ENCODE peak calls at places on chromosome 14, in ten cellular contexts. A is H9; C is cardiac muscle cell; Z is PC-3; M is neural progenitor cell; K is psoas muscle; N is K562; U is astrocyte; Y is CD8-positive, alpha-beta memory T cell; D is NT2/D1. F is an unnamed sample. For H3K4me1 and H3K27me3, the result is how much of the 10 kb centered on the place peaks cover.

GRCh38 chr14:76292561-76292960 is 83.4 kb upstream of the ESRRB start:
- DNase-seq in A (peak), C (no peak), Z (no peak), M (no peak), K (no peak), N (no peak), U (no peak), Y (no peak), D (no peak), F (no peak)

GRCh38 chr14:87066221-87066817 is 926.7 kb downstream of the GALC start:
- DNase-seq in A (no peak), C (peak), Z (peak), M (no peak), K (no peak), N (no peak), U (no peak), Y (no peak), D (no peak), F (peak)

GRCh38 chr14:24256960-24257359 is 6.0 kb downstream of the TGM1 start:
- DNase-seq in A (no peak), C (no peak), Z (no peak), M (no peak), K (no peak), N (no peak), U (no peak), Y (no peak), D (no peak), F (no peak)

GRCh38 chr14:37034410-37035285 is 137.8 kb downstream of the SLC25A21 start:
- DNase-seq in A (no peak), C (no peak), Z (no peak), M (no peak), K (no peak), N (no peak), U (peak), Y (no peak), D (no peak), F (peak)

GRCh38 chr14:54603362-54603761 is 36.4 kb downstream of the SAMD4A start:
- DNase-seq in A (no peak), C (no peak), Z (peak), M (no peak), K (no peak), N (no peak), U (peak), Y (no peak), D (no peak), F (peak)

GRCh38 chr14:104797112-104798044 is 1.8 kb upstream of the AKT1 start:
- DNase-seq in A (no peak), C (peak), Z (no peak), M (peak), K (peak), N (no peak), U (no peak), Y (no peak), D (no peak), F (no peak)

GRCh38 chr14:81416233-81416927 is 16.3 kb upstream of the STON2 start:
- DNase-seq in A (no peak), C (no peak), Z (no peak), M (no peak), K (no peak), N (no peak), U (no peak), Y (no peak), D (no peak), F (no peak)

GRCh38 chr14:76050797-76051392 is 65.3 kb downstream of the IFT43 start:
- DNase-seq in A (no peak), C (peak), Z (peak), M (peak), K (no peak), N (peak), U (peak), Y (peak), D (peak), F (peak)

GRCh38 chr14:95507174-95507573 is 9.3 kb downstream of the SYNE3 start:
- DNase-seq in A (no peak), C (no peak), Z (peak), M (no peak), K (peak), N (peak), U (peak), Y (no peak), D (no peak), F (no peak)

GRCh38 chr14:63388766-63389431 is 70.2 kb upstream of the GPHB5 start:
- DNase-seq in A (peak), C (peak), Z (peak), M (peak), K (peak), N (peak), U (peak), Y (peak), D (peak), F (peak)

GRCh38 chr14:102955636-102956035 is 33.2 kb downstream of the AMN start:
- DNase-seq in A (no peak), C (no peak), Z (no peak), M (no peak), K (no peak), N (no peak), U (no peak), Y (no peak), D (no peak), F (no peak)

GRCh38 chr14:55103005-55103640 is 25.9 kb upstream of the LGALS3 start:
- DNase-seq in A (peak), C (peak), Z (peak), M (peak), K (peak), N (peak), U (peak), Y (peak), D (peak), F (peak)

GRCh38 chr14:34489324-34489723 is 27.3 kb upstream of the SPTSSA start:
- DNase-seq in A (no peak), C (no peak), Z (peak), M (no peak), K (no peak), N (no peak), U (no peak), Y (no peak), D (no peak), F (no peak)

GRCh38 chr14:87254331-87254730 is 738.7 kb downstream of the GALC start:
- DNase-seq in A (no peak), C (no peak), Z (no peak), M (no peak), K (no peak), N (no peak), U (no peak), Y (no peak), D (no peak), F (no peak)

GRCh38 chr14:102671410-102671809 is 79.0 kb downstream of the RCOR1 start:
- DNase-seq in A (no peak), C (no peak), Z (no peak), M (no peak), K (no peak), N (no peak), U (no peak), Y (no peak), D (no peak), F (no peak)

GRCh38 chr14:103654619-103655018 is 25.6 kb downstream of the KLC1 start:
- DNase-seq in A (no peak), C (no peak), Z (no peak), M (no peak), K (no peak), N (no peak), U (no peak), Y (no peak), D (no peak), F (no peak)

GRCh38 chr14:22026527-22026926 is 352.9 kb upstream of the OR4E1 start:
- DNase-seq in A (no peak), C (no peak), Z (peak), M (no peak), K (no peak), N (no peak), U (no peak), Y (no peak), D (no peak), F (no peak)

GRCh38 chr14:23354990-23355389 is 2.3 kb upstream of the SLC22A17 start:
- DNase-seq in A (no peak), C (no peak), Z (no peak), M (no peak), K (no peak), N (no peak), U (no peak), Y (no peak), D (no peak), F (no peak)

GRCh38 chr14:96582995-96583394 is 80.8 kb downstream of the PAPOLA start:
- DNase-seq in A (peak), C (no peak), Z (no peak), M (no peak), K (no peak), N (no peak), U (no peak), Y (no peak), D (no peak), F (no peak)

DNA sequence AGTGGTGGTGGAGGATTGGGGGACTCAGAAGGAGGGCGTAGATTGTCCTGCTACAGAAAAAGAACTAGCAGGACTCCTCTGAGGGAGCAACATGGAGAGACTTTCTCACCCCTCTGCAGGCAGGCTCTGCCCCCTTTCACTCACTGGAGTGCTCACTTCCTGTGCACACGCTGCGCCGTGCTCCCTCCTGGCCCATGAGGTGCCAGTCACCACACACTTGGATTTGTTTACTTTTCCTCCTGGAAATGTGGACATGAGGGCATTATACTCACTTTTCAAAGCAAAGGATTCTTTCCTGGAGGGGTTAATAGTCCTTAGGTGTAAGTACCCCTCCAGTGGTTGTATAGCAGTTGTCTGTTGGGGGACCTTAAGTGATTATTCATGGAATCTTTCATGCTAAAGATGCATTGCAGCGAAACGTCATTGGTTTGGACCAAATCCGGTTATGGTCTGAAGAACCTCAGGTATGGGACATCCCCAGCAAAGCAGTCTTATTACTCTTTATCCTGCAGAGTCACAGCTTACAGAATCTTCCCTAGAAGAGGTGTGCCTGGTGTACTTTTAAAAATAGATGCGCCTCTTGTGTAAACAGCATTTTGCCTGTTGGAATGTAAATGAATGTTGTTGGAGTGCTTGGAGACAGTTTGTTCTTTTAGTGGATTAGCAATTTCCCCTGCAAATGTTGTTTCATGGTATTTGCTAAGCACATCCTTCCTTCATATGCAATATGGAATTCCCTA is 242.7 kb downstream of the ZFP36L1 start:
- DNase-seq in A (no peak), C (no peak), Z (peak), M (no peak), K (no peak), N (no peak), U (no peak), Y (no peak), D (no peak), F (peak)
- H3K4me1 ChIP-seq in A (under half), C (under half), Z (half or more), M (under half), K (half or more), N (under half), U (under half), Y (under half), D (under half), F (half or more)

GRCh38 chr14:100526057-100526456 is 61.2 kb downstream of the BEGAIN start:
- DNase-seq in A (no peak), C (no peak), Z (no peak), M (no peak), K (no peak), N (no peak), U (no peak), Y (no peak), D (no peak), F (no peak)

GRCh38 chr14:100524933-100525243 is 62.3 kb downstream of the BEGAIN start:
- DNase-seq in A (peak), C (peak), Z (no peak), M (peak), K (peak), N (peak), U (no peak), Y (no peak), D (no peak), F (peak)

GRCh38 chr14:100525615-100526014 is 61.6 kb downstream of the BEGAIN start:
- DNase-seq in A (no peak), C (no peak), Z (no peak), M (no peak), K (no peak), N (no peak), U (no peak), Y (no peak), D (no peak), F (no peak)

GRCh38 chr14:100524233-100524932 is 62.8 kb downstream of the BEGAIN start:
- DNase-seq in A (peak), C (no peak), Z (no peak), M (no peak), K (no peak), N (no peak), U (no peak), Y (no peak), D (no peak), F (no peak)

DNA sequence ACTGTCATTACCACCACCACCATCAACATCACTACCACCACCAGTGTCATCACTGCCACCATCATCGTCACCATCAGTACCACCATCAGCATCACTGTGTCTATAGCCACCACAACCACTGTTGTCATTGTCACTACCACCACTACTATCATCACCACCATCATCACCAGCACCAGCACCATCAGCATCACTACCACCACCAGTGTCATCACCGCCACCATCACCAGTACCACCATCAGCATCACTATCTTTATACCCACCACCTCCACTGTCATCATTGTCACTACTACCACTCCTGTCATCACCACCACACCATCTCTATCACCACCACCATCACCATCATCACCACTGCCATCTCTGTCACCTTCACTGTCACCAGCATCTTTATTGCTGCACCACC is 60.6 kb downstream of the BEGAIN start:
- DNase-seq in A (no peak), C (no peak), Z (no peak), M (no peak), K (no peak), N (no peak), U (no peak), Y (no peak), D (no peak), F (no peak)
- H3K27me3 ChIP-seq in A (under half), C (under half), Z (under half), M (under half), K (under half), N (under half), U (under half), Y (under half), D (under half), F (under half)

GRCh38 chr14:100403802-100404201 is 80.7 kb downstream of the SLC25A47 start:
- DNase-seq in A (no peak), C (no peak), Z (no peak), M (no peak), K (no peak), N (no peak), U (no peak), Y (no peak), D (no peak), F (no peak)
- H3K4me1 ChIP-seq in A (under half), C (under half), Z (under half), M (under half), K (under half), N (under half), U (under half), Y (under half), D (under half), F (half or more)

GRCh38 chr14:105850853-105851581 is 324.6 kb downstream of the TMEM121 start:
- DNase-seq in A (no peak), C (no peak), Z (no peak), M (no peak), K (no peak), N (no peak), U (no peak), Y (no peak), D (no peak), F (no peak)
- H3K27me3 ChIP-seq in A (under half), C (under half), Z (under half), M (under half), K (under half), N (under half), U (under half), Y (under half), D (under half), F (under half)

GRCh38 chr14:32085845-32086383 is 8.8 kb downstream of the ARHGAP5 start:
- DNase-seq in A (no peak), C (no peak), Z (no peak), M (no peak), K (no peak), N (no peak), U (no peak), Y (no peak), D (no peak), F (no peak)

GRCh38 chr14:32085182-32085844 is 8.2 kb downstream of the ARHGAP5 start:
- DNase-seq in A (no peak), C (no peak), Z (no peak), M (no peak), K (no peak), N (no peak), U (no peak), Y (no peak), D (no peak), F (no peak)

GRCh38 chr14:32087907-32088306 is 10.8 kb downstream of the ARHGAP5 start:
- DNase-seq in A (no peak), C (no peak), Z (no peak), M (no peak), K (no peak), N (no peak), U (no peak), Y (no peak), D (no peak), F (no peak)

GRCh38 chr14:32090686-32091085 is 13.6 kb downstream of the ARHGAP5 start:
- DNase-seq in A (no peak), C (no peak), Z (no peak), M (no peak), K (no peak), N (no peak), U (no peak), Y (no peak), D (no peak), F (no peak)

DNA sequence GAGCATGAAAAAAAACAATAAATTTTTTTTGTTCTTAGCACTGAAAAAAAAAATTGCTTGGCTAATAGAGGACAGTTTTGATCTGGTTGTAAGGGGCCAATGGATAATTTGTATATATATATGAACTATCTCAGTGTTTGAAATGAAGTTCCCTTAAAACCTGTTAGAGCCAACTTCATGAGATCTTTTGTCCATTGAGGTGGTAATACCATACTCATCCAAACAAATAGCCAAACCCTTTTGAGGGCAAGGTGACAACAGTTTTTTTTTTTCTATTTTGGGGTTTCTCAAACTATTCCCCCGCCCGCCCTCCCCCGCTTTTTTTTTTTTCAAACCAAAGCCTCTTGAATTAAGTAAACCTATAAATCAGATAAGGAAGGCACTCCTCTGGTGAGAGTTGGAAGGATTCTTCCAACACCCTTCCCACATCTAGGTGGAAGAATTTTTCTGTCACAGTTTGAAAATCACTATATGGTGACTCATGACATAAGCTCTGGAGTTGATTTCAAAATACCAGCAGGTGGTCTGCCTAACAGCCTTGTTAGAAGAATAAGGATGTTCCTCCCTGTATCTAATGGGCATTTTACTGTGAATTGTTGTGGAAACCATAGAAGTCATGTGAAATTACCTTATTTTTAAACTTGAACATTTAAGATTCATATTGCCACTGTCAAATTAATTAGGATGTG is 10.2 kb downstream of the ARHGAP5 start:
- DNase-seq in A (no peak), C (no peak), Z (peak), M (peak), K (no peak), N (peak), U (peak), Y (no peak), D (no peak), F (peak)
- H3K4me1 ChIP-seq in A (under half), C (under half), Z (under half), M (under half), K (under half), N (under half), U (under half), Y (under half), D (under half), F (under half)